ENCODE peak calls at places on chromosomes 12 and 14, in eight cellular contexts. P is heart left ventricle; B is CD8-positive, alpha-beta memory T cell; W is stomach; Z is stimulated activated CD4-positive, alpha-beta T cell treated with anti-CD3 and anti-CD28 coated beads, TNF-alpha, amount 100 ng/mL, for 4 hours; E is endothelial cell of umbilical vein; O is iPS-NIHi11; S is activated naive CD4-positive, alpha-beta T cell treated with anti-CD3 and anti-CD28 coated beads, Interleukin-2, amount 10 ng/mL, durations not matched to agents 7 days and 5 days. L is an unnamed sample.

GRCh38 chr12:120368789-120369475 is at the start of gene MSI1:
- DNase-seq in E (no peak), P (no peak), O (peak), B (no peak), S (no peak), Z (no peak), W (no peak), L (peak)

GRCh38 chr12:120067084-120067869 is 49.3 kb downstream of the RAB35 start:
- DNase-seq in W (no peak), Z (no peak), P (no peak), B (no peak), S (no peak), O (no peak), E (no peak), L (no peak)

GRCh38 chr14:89067293-89067972 is 243.0 kb downstream of the TTC8 start:
- DNase-seq in Z (no peak), B (no peak), W (no peak), O (no peak), E (no peak), S (no peak), P (no peak), L (no peak)

GRCh38 chr12:85630851-85631250 is 205.4 kb downstream of the RASSF9 start:
- DNase-seq in W (no peak), P (no peak), O (no peak), B (no peak), E (no peak), Z (no peak), S (no peak), L (no peak)

GRCh38 chr14:92973265-92973797 is 50.4 kb downstream of the CHGA start:
- DNase-seq in W (peak), S (peak), Z (no peak), E (peak), O (peak), B (no peak), P (peak), L (peak)

GRCh38 chr12:132162508-132163031 is 18.3 kb downstream of the NOC4L start:
- DNase-seq in Z (no peak), O (no peak), E (no peak), P (peak), S (peak), W (no peak), B (no peak), L (peak)

GRCh38 chr12:47817272-47818006 is 2.3 kb downstream of the HDAC7 start:
- DNase-seq in Z (no peak), O (no peak), W (no peak), P (no peak), S (no peak), B (no peak), E (no peak), L (no peak)

GRCh38 chr12:132196038-132196872 is 52.0 kb downstream of the NOC4L start:
- DNase-seq in Z (no peak), B (no peak), E (no peak), W (no peak), S (no peak), P (peak), O (no peak), L (no peak)

GRCh38 chr12:31875609-31875964 is 83.6 kb upstream of the RESF1 start:
- DNase-seq in W (no peak), P (no peak), E (no peak), B (no peak), O (no peak), S (no peak), Z (no peak), L (no peak)

GRCh38 chr14:34364201-34364600 is 97.8 kb downstream of the SPTSSA start:
- DNase-seq in P (no peak), O (no peak), S (no peak), B (no peak), E (no peak), W (no peak), Z (no peak), L (no peak)

GRCh38 chr14:61662437-61663311 is 32.6 kb upstream of the HIF1A start:
- DNase-seq in Z (peak), E (peak), S (peak), O (peak), W (peak), B (peak), P (no peak), L (no peak)

GRCh38 chr12:123364532-123365140 is at the start of gene SBNO1:
- DNase-seq in E (no peak), S (peak), Z (peak), W (peak), B (peak), P (peak), O (peak), L (peak)

GRCh38 chr14:75430526-75430925 is 2.7 kb downstream of the JDP2 start:
- DNase-seq in B (no peak), P (no peak), O (no peak), Z (no peak), E (no peak), S (no peak), W (peak), L (no peak)

GRCh38 chr14:97172644-97173043 is 375.5 kb downstream of the VRK1 start:
- DNase-seq in S (no peak), P (no peak), O (no peak), W (no peak), Z (no peak), E (no peak), B (no peak), L (no peak)

GRCh38 chr14:22820731-22821130 is 5.5 kb upstream of the SLC7A7 start:
- DNase-seq in S (no peak), Z (no peak), P (no peak), O (no peak), E (no peak), W (no peak), B (no peak), L (no peak)

GRCh38 chr12:121774968-121775474 is 18.5 kb downstream of the RHOF start:
- DNase-seq in P (no peak), S (no peak), B (no peak), W (no peak), Z (no peak), E (no peak), O (peak), L (no peak)